ENCODE peak calls at places on chromosomes 4 and X, in six cellular contexts. R is foreskin fibroblast, K is right atrium auricular region, U is colonic mucosa, G is heart left ventricle, T is fibroblast of the aortic adventitia. W is an unnamed sample.

GRCh38 chr4:26238426-26238781 is 82.4 kb upstream of the RBPJ start:
- DNase-seq in R (no peak), K (no peak), U (peak), G (no peak), T (no peak), W (no peak)

GRCh38 chr4:172751550-172751949 is 417.1 kb upstream of the GALNT7 start:
- DNase-seq in R (no peak), K (no peak), U (no peak), G (no peak), T (no peak), W (no peak)

GRCh38 chr4:42347076-42347475 is 50.2 kb upstream of the SHISA3 start:
- DNase-seq in R (no peak), K (no peak), U (no peak), G (peak), T (no peak), W (no peak)

GRCh38 chr4:123892368-123892961 is 495.9 kb downstream of the SPRY1 start:
- DNase-seq in R (peak), K (no peak), U (no peak), G (no peak), T (no peak), W (peak)

GRCh38 chrX:130916636-130917422 is 13.8 kb upstream of the ENOX2 start:
- DNase-seq in R (peak), K (no peak), U (peak), G (peak), T (peak), W (peak)

GRCh38 chr4:86011117-86011516 is 348.7 kb downstream of the MAPK10 start:
- DNase-seq in R (peak), K (peak), U (no peak), G (no peak), T (peak), W (peak)

GRCh38 chrX:154751121-154751668 is 318 bp upstream of the GAB3 start:
- DNase-seq in R (no peak), K (no peak), U (no peak), G (peak), T (no peak), W (no peak)

GRCh38 chrX:9195199-9195880 is 161.4 kb upstream of the FAM9B start:
- DNase-seq in R (no peak), K (no peak), U (no peak), G (no peak), T (no peak), W (no peak)

GRCh38 chr4:131430302-131430701 is 1718.8 kb upstream of the PCDH10 start:
- DNase-seq in R (no peak), K (no peak), U (no peak), G (no peak), T (no peak), W (no peak)

GRCh38 chrX:88883205-88883604 is 136.2 kb downstream of the CPXCR1 start:
- DNase-seq in R (no peak), K (no peak), U (no peak), G (no peak), T (no peak), W (no peak)

GRCh38 chr4:25913056-25913850 is 767 bp upstream of the SMIM20 start:
- DNase-seq in R (peak), K (peak), U (peak), G (peak), T (no peak), W (no peak)

GRCh38 chr4:184448828-184449227 is 25.5 kb downstream of the IRF2 start:
- DNase-seq in R (peak), K (peak), U (no peak), G (peak), T (peak), W (peak)

GRCh38 chr4:130026185-130026584 is 930.2 kb downstream of the C4orf33 start:
- DNase-seq in R (no peak), K (no peak), U (no peak), G (no peak), T (no peak), W (no peak)

GRCh38 chrX:154734101-154734781 is 16.6 kb downstream of the GAB3 start:
- DNase-seq in R (no peak), K (no peak), U (no peak), G (peak), T (peak), W (peak)

GRCh38 chr4:165682621-165683020 is 190.4 kb upstream of the TLL1 start:
- DNase-seq in R (no peak), K (no peak), U (no peak), G (no peak), T (no peak), W (no peak)

GRCh38 chrX:149718757-149719156 is 6.9 kb downstream of the MAGEA11 start:
- DNase-seq in R (no peak), K (no peak), U (peak), G (no peak), T (no peak), W (no peak)

GRCh38 chr4:6435010-6435409 is 37.4 kb downstream of the PPP2R2C start:
- DNase-seq in R (no peak), K (no peak), U (no peak), G (no peak), T (no peak), W (no peak)

GRCh38 chr4:162241857-162242256 is 78.1 kb upstream of the FSTL5 start:
- DNase-seq in R (no peak), K (no peak), U (no peak), G (no peak), T (no peak), W (peak)

GRCh38 chrX:12372111-12372510 is 233.8 kb downstream of the FRMPD4 start:
- DNase-seq in R (no peak), K (no peak), U (no peak), G (no peak), T (peak), W (peak)

GRCh38 chr4:123444298-123444731 is 47.7 kb downstream of the SPRY1 start:
- DNase-seq in R (peak), K (no peak), U (peak), G (peak), T (peak), W (peak)

GRCh38 chrX:108270739-108271396 is 167.4 kb downstream of the COL4A6 start:
- DNase-seq in R (peak), K (no peak), U (no peak), G (no peak), T (peak), W (peak)

GRCh38 chrX:135740683-135741149 is 27.3 kb downstream of the CT45A3 start:
- DNase-seq in R (no peak), K (no peak), U (peak), G (no peak), T (no peak), W (no peak)

GRCh38 chr4:110622841-110623709 is at the start of gene PITX2:
- DNase-seq in R (peak), K (peak), U (peak), G (peak), T (peak), W (peak)

GRCh38 chr4:100311181-100311580 is 120.9 kb upstream of the DDIT4L start:
- DNase-seq in R (no peak), K (no peak), U (no peak), G (no peak), T (peak), W (peak)

GRCh38 chr4:1193206-1194027 is 21.0 kb upstream of the SPON2 start:
- DNase-seq in R (no peak), K (no peak), U (peak), G (no peak), T (no peak), W (peak)

GRCh38 chrX:45295587-45295986 is 94.9 kb upstream of the DIPK2B start:
- DNase-seq in R (peak), K (no peak), U (peak), G (no peak), T (peak), W (peak)

GRCh38 chrX:103586314-103586646 is 965 bp downstream of the TCEAL4 start:
- DNase-seq in R (no peak), K (no peak), U (peak), G (peak), T (peak), W (peak)

GRCh38 chrX:136626237-136626636 is 21.7 kb upstream of the CD40LG start:
- DNase-seq in R (no peak), K (no peak), U (no peak), G (no peak), T (no peak), W (no peak)

GRCh38 chrX:31178064-31178768 is 106.4 kb upstream of the FTHL17 start:
- DNase-seq in R (no peak), K (no peak), U (no peak), G (no peak), T (no peak), W (no peak)

GRCh38 chrX:72121381-72121780 is 10.3 kb downstream of the RTL5 start:
- DNase-seq in R (peak), K (peak), U (peak), G (peak), T (peak), W (peak)

GRCh38 chrX:150690126-150690525 is 3.1 kb upstream of the MTMR1 start:
- DNase-seq in R (peak), K (no peak), U (no peak), G (no peak), T (peak), W (peak)

GRCh38 chr4:148061795-148062194 is 329.9 kb downstream of the ARHGAP10 start:
- DNase-seq in R (no peak), K (no peak), U (peak), G (no peak), T (no peak), W (no peak)

GRCh38 chr4:152188801-152189200 is 347.1 kb downstream of the FBXW7 start:
- DNase-seq in R (no peak), K (no peak), U (no peak), G (peak), T (no peak), W (no peak)

GRCh38 chr4:88033309-88033708 is 25.9 kb downstream of the PKD2 start:
- DNase-seq in R (peak), K (no peak), U (peak), G (no peak), T (peak), W (peak)

GRCh38 chr4:39975488-39976089 is 2.1 kb downstream of the PDS5A start:
- DNase-seq in R (peak), K (no peak), U (no peak), G (no peak), T (peak), W (peak)

GRCh38 chr4:81965911-81966310 is 407.9 kb downstream of the HNRNPD start:
- DNase-seq in R (no peak), K (no peak), U (no peak), G (no peak), T (no peak), W (no peak)

GRCh38 chr4:38609614-38610013 is 54.4 kb upstream of the KLF3 start:
- DNase-seq in R (no peak), K (peak), U (peak), G (no peak), T (no peak), W (no peak)

GRCh38 chr4:146243141-146243882 is 29.0 kb downstream of the REELD1 start:
- DNase-seq in R (no peak), K (no peak), U (no peak), G (no peak), T (no peak), W (peak)

GRCh38 chr4:7286798-7287197 is 94.5 kb downstream of the SORCS2 start:
- DNase-seq in R (no peak), K (no peak), U (no peak), G (no peak), T (no peak), W (no peak)

GRCh38 chrX:16662402-16662801 is 12.4 kb downstream of the S100G start:
- DNase-seq in R (no peak), K (no peak), U (no peak), G (no peak), T (no peak), W (no peak)

GRCh38 chrX:16666541-16666940 is 16.6 kb downstream of the S100G start:
- DNase-seq in R (peak), K (no peak), U (no peak), G (no peak), T (peak), W (no peak)

GRCh38 chrX:16665089-16665488 is 15.1 kb downstream of the S100G start:
- DNase-seq in R (peak), K (no peak), U (no peak), G (no peak), T (peak), W (peak)

GRCh38 chrX:16664059-16664458 is 14.1 kb downstream of the S100G start:
- DNase-seq in R (peak), K (no peak), U (no peak), G (no peak), T (peak), W (peak)

DNA sequence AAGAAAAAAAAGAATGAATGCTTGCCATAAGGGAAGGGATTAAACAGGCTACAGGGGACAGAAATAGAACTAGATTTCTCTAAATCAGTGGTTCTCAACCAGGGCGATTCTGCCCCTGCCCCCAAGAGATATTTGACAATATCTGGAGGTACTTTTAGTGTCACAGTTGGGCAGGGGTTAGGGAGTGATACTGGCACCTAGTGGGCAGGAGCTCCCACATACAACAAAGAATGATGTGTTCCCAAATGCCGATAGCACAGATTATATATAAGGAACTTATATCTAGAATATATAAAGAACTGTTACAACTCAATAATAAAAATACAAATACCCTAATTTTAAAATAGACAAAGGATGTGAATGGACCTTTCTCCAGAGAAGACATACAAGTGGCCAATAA is 14.7 kb downstream of the S100G start:
- DNase-seq in R (no peak), K (no peak), U (no peak), G (no peak), T (no peak), W (no peak)
- TF ChIP-seq CTCF in R (no peak), K (no peak), U (no peak), G (no peak), T (peak), W (no peak)

GRCh38 chr4:41146716-41147506 is 67.4 kb downstream of the APBB2 start:
- DNase-seq in R (peak), K (no peak), U (no peak), G (no peak), T (peak), W (peak)
- H3K4me3 ChIP-seq in R (peak), K (no peak), U (no peak), G (no peak), T (no peak), W (no peak)

DNA sequence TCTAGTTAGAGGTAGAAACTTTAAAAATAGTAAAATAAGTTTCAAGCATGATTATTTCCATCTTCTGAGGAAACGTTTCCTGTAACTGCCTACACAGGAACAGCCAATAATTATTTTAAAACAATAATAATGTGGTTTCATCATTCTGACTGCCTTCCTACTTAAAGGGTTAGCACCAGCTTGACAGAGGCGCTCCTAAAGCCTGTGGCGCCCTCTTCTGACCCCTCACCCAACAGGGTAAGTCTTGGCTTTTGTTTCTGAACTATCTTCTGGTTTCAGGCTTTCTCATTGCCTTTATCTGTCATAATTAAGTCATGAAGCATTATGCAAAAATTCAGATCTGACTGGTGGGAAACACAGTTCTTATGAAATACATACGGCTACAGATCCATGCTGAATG is 96.7 kb downstream of the ITM2A start:
- DNase-seq in R (peak), K (no peak), U (peak), G (peak), T (no peak), W (peak)
- TF ChIP-seq CTCF in R (no peak), K (peak), U (no peak), G (peak), T (no peak), W (peak)

DNA sequence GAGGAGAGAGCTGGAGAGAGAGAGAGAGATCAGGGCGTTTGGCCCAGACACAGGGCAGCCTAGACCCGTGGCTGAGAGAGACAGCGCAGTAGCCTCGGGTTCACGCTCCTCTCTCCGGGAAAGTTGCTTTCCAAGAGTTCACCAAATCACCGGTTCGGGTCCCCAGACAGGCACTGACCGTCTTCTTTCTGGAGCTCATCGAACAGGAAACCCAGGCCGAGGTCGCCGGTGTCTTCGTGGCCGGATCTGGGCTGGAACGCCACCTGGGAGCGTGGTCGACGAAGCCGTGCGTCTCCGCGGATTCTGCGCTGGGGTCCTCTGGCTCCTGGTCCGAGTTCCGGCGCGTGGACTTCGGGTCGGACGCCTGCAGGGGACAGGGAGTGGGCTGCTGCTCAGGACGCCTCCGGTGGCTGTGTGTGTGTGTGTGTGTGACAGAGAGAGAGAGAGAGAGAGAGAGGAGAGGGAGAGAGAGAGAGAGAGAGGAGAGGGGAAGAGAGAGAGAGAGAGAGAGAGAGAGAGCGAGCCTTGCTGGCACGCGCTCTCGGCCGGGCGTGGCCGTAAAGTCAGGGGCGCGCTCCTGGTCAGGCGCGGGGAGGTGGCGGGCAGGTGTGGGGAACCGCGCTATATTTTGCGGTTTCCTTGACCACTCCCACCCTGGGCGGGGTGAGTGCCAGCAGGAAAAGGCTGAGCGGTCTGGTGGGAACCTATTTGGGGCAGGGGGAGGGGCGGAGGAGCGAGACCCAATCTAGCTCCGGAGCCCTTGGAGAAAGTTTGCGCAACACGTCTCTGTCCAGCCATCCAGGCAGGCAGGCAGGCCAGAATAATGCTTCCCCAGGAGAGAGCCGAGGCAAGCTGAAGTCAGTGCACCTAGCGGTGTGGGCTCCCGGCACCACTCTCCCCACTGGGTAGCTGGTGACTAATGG is 62.1 kb downstream of the RHOXF2B start:
- DNase-seq in R (no peak), K (no peak), U (no peak), G (no peak), T (no peak), W (no peak)
- H3K4me3 ChIP-seq in R (no peak), K (peak), U (no peak), G (peak), T (no peak), W (no peak)

DNA sequence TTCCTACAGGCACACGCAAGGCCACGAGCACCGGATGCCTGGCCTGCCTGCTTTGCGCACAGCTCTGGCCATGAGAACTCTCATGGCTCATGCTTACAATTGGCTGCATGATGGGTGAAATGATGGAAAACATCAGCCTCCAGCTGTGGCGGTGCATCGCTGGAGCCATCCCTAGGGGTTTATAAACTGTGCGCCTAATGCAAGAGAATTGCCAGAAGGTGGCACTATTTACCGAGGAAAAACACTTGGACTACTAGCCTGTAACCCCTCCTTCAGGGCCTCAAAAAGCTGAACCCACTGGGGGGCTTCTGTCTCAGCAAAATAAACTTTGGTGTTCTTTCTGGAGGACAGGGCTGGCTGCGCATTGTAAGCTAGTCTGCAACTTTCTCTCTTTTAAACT is 51.9 kb downstream of the PHKA2 start:
- DNase-seq in R (peak), K (no peak), U (peak), G (no peak), T (peak), W (peak)
- TF ChIP-seq CTCF in R (peak), K (peak), U (no peak), G (peak), T (peak), W (peak)

GRCh38 chrX:47628980-47629379 is 750 bp downstream of the CFP start:
- DNase-seq in R (no peak), K (no peak), U (no peak), G (no peak), T (no peak), W (no peak)
- H3K4me3 ChIP-seq in R (no peak), K (no peak), U (no peak), G (no peak), T (no peak), W (no peak)

GRCh38 chr4:2942037-2942531 is 21.1 kb downstream of the NOP14 start:
- DNase-seq in R (no peak), K (peak), U (no peak), G (no peak), T (no peak), W (no peak)

GRCh38 chr4:2939383-2940243 is 23.6 kb downstream of the NOP14 start:
- DNase-seq in R (no peak), K (peak), U (no peak), G (no peak), T (no peak), W (no peak)

GRCh38 chr4:2941138-2942036 is 21.8 kb downstream of the NOP14 start:
- DNase-seq in R (no peak), K (peak), U (no peak), G (no peak), T (no peak), W (no peak)

GRCh38 chr4:2938906-2939305 is 24.3 kb downstream of the NOP14 start:
- DNase-seq in R (no peak), K (no peak), U (no peak), G (no peak), T (no peak), W (no peak)

GRCh38 chr4:2940267-2941137 is 22.7 kb downstream of the NOP14 start:
- DNase-seq in R (no peak), K (peak), U (no peak), G (no peak), T (no peak), W (no peak)
- TF ChIP-seq CTCF in R (no peak), K (no peak), U (no peak), G (no peak), T (no peak), W (no peak)